ENCODE peak calls at places on chromosomes 16 and 17, in five cellular contexts. One of them, this sample, is unnamed.

GRCh38 chr16:77975942-77976341 is 46.4 kb upstream of the CLEC3A start:
- DNase-seq in GM23338: no peak
- DNase-seq in A549: no peak
- DNase-seq in GM12878: no peak
- DNase-seq in Panc1: no peak
- DNase-seq in this sample: no peak

GRCh38 chr17:47279062-47279801 is 25.6 kb downstream of the ITGB3 start:
- DNase-seq in A549: peak; percentile 24
- DNase-seq in Panc1: no peak
- DNase-seq in GM23338: peak; percentile 49
- DNase-seq in GM12878: peak; percentile 92
- DNase-seq in this sample: peak; percentile 52

GRCh38 chr16:51276335-51276734 is 125.3 kb upstream of the SALL1 start:
- DNase-seq in GM23338: no peak
- DNase-seq in GM12878: no peak
- DNase-seq in Panc1: peak; percentile 12
- DNase-seq in A549: no peak
- DNase-seq in this sample: no peak

GRCh38 chr17:14201087-14201486 is 35.6 kb downstream of the CDRT15 start:
- DNase-seq in Panc1: no peak
- DNase-seq in GM12878: no peak
- DNase-seq in GM23338: no peak
- DNase-seq in A549: no peak
- DNase-seq in this sample: no peak

GRCh38 chr17:46167267-46167666 is 26.0 kb downstream of the KANSL1 start:
- DNase-seq in A549: no peak
- DNase-seq in Panc1: no peak
- DNase-seq in GM23338: no peak
- DNase-seq in GM12878: no peak
- DNase-seq in this sample: no peak

GRCh38 chr17:49022391-49022941 is 25.3 kb downstream of the IGF2BP1 start:
- DNase-seq in GM23338: peak; percentile 98
- DNase-seq in GM12878: no peak
- DNase-seq in Panc1: no peak
- DNase-seq in A549: peak; percentile 69
- DNase-seq in this sample: no peak

GRCh38 chr17:47700471-47701449 is 6.8 kb downstream of the TBKBP1 start:
- DNase-seq in A549: no peak
- DNase-seq in Panc1: no peak
- DNase-seq in GM23338: no peak
- DNase-seq in GM12878: no peak
- DNase-seq in this sample: no peak

GRCh38 chr16:85393674-85394510 is 219.2 kb upstream of the GSE1 start:
- DNase-seq in GM23338: peak; percentile 83
- DNase-seq in A549: peak; percentile 65
- DNase-seq in Panc1: no peak
- DNase-seq in GM12878: no peak
- DNase-seq in this sample: peak; percentile 93

GRCh38 chr17:35372846-35373531 is 432 bp downstream of the SLFN11 start:
- DNase-seq in Panc1: no peak
- DNase-seq in GM23338: peak; percentile 57
- DNase-seq in A549: no peak
- DNase-seq in GM12878: no peak
- DNase-seq in this sample: no peak

DNA sequence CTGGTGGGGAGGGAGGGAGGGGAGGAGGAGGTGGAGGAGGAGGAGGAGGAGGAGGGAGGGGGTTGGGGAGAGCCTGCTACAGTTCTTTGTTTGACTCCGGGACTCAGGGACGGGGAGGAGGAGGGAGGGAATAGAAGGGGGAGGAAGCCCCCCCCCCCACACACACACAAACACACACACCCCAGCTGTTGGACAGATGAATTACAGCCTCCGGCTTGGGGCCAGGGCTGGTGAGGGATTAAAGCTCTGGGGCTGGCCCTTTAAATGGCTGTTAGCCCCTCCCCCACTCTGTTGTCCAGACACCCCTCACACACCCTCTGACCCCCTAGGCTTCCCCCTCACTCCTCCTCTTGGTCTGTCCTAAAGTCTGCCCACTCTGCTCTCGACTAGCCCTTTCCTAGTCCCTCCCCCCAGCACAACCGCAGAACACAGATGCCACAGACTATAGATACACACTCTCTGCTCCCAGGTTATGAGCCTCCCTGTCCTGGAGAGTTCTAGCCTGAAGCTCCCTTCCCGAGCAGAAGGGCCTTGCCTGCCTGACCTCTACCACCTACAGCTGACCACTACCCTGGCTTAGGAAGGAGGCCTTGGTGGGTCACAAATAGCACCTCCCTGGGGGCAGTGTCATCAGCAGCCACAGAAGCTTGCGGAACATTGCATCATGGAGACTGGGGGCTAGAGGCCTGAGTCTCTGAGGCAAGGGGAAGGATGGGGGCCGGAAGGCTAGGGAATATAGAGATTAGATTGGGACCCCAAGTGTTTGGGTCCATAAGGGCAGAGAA is 4.5 kb downstream of the KDM6B start:
- DNase-seq in GM23338: peak; percentile 78
- DNase-seq in Panc1: no peak
- DNase-seq in GM12878: no peak
- DNase-seq in A549: peak; percentile 66
- DNase-seq in this sample: peak; percentile 29
- TF ChIP-seq REST in GM23338: no peak
- TF ChIP-seq REST in Panc1: no peak
- TF ChIP-seq REST in GM12878: no peak
- TF ChIP-seq REST in A549: no peak
- TF ChIP-seq REST in this sample: no peak

GRCh38 chr16:66342294-66342900 is 24.1 kb upstream of the CDH5 start:
- DNase-seq in GM12878: no peak
- DNase-seq in A549: peak; percentile 43
- DNase-seq in GM23338: peak; percentile 79
- DNase-seq in Panc1: no peak
- DNase-seq in this sample: peak; percentile 69
- TF ChIP-seq REST in GM12878: no peak
- TF ChIP-seq REST in A549: no peak
- TF ChIP-seq REST in GM23338: no peak
- TF ChIP-seq REST in Panc1: no peak
- TF ChIP-seq REST in this sample: no peak

DNA sequence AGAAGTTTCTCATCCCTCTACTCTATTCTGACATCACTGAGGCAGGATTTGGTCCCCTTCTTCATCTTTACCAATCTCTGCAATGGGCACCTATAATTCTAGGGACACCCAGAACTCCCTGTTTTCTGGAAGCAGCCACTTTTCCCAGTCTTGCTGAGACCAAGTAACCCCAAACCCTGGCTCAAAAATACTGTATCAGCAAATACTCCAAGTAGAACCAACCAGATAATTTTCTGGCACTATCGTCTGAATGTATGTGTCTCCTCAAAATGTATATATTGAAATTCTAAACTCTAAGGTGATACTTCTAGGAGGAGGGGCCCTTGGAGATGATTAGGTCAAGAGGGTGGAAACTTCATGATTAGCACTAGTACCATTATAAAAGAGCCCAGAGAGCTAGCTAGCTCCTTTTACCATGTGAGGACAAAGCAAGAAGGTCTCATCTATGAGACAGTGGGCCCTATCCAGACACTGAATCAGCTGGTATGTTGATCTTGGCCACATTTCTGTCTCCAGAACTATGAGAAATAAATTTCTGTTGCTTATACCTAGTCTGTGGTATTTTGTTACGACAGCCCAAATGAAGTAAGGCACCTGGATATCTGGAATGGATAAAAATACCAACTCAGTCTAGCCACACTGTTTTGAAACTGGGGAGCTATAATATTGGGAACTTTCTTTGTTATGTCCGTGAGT is 464.4 kb downstream of the CDH11 start:
- DNase-seq in GM12878: no peak
- DNase-seq in GM23338: no peak
- DNase-seq in Panc1: no peak
- DNase-seq in A549: no peak
- DNase-seq in this sample: no peak
- TF ChIP-seq REST in GM12878: no peak
- TF ChIP-seq REST in GM23338: no peak
- TF ChIP-seq REST in Panc1: no peak
- TF ChIP-seq REST in A549: no peak
- TF ChIP-seq REST in this sample: no peak

DNA sequence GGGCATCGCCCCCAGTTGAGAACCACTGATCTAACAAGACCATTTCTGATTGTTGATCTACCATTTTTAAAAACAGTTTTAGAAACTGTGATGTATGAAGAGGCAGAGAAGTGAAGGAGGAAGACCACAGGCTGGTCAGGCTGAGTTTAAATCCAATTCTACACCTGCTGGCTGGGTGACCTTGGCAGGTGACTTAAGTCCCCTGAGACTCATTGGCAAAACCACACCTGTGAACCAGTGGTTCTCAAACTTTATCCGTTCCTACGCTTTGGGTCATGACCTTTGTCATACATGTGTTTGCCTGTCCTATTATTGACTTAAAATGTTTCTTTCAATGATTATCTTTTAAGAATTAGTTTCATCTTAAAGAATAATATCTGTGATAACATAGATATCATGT is 2.3 kb downstream of the GP2 start:
- DNase-seq in GM12878: no peak
- DNase-seq in A549: no peak
- DNase-seq in Panc1: no peak
- DNase-seq in GM23338: no peak
- DNase-seq in this sample: no peak
- TF ChIP-seq REST in GM12878: no peak
- TF ChIP-seq REST in A549: no peak
- TF ChIP-seq REST in Panc1: no peak
- TF ChIP-seq REST in GM23338: no peak
- TF ChIP-seq REST in this sample: no peak

DNA sequence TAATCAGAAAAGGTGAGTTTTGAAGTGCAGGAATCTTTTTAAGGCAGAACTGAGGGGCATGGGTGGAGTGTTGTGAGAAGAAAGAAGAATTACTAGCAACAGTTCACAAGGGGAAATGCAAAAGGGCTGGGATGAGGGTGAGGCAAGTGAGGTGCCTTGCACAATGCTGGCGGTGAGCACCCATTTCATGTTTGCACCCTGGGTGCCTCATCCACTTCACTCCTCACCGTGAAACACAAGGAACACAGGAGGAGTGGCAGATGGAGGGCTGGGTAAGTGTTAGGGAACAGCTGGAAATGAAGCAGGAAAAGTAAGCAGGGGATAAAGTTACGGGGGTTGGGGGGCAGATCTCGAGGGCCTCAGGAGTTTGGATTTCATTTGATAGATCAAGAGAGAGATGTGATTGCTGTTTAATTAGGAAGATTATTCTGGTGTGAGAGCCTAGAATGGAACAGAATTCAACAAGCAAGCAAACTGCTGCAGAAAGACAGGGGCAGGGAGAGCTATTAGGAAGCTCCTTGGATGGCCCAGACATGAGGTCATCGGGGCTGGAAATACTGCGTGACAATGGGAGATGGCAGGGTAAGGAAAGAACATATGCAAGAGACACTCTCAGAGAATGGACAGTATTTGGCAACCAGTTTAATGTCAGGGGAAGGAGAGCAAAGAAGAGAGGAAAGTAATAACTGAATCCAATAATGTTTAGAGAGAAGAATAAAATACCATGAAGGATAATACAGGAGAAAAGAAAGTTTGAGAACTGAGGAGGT is 8.3 kb upstream of the HEATR6 start:
- DNase-seq in GM12878: no peak
- DNase-seq in A549: peak; percentile 29
- DNase-seq in GM23338: no peak
- DNase-seq in Panc1: no peak
- DNase-seq in this sample: no peak
- TF ChIP-seq REST in GM12878: no peak
- TF ChIP-seq REST in A549: no peak
- TF ChIP-seq REST in GM23338: no peak
- TF ChIP-seq REST in Panc1: no peak
- TF ChIP-seq REST in this sample: no peak

GRCh38 chr16:57743458-57743857 is 7.9 kb downstream of the KATNB1 start:
- DNase-seq in GM12878: no peak
- DNase-seq in GM23338: no peak
- DNase-seq in A549: no peak
- DNase-seq in Panc1: no peak
- DNase-seq in this sample: no peak
- TF ChIP-seq REST in GM12878: no peak
- TF ChIP-seq REST in GM23338: no peak
- TF ChIP-seq REST in A549: no peak
- TF ChIP-seq REST in Panc1: no peak
- TF ChIP-seq REST in this sample: no peak

DNA sequence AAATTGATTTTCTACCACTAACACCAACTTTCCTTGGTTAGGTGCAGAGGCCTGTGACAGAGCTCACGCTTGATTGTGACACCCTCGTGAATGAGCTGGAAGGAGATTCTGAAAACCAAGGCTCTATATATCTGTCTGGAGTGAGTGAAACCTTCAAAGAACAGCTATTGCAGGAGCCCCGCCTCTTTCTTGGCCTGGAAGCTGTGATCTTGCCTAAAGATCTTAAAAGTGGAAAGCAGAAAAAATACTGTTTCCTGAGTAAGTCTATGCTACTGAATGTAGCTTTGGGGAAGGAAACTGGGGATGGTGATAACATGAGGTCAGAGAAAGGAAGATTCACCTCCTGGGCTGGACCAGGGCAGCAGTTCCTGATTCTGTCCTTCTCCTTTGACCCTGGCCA is 38.3 kb downstream of the REXO5 start:
- DNase-seq in GM12878: no peak
- DNase-seq in A549: no peak
- DNase-seq in Panc1: no peak
- DNase-seq in GM23338: no peak
- DNase-seq in this sample: no peak
- TF ChIP-seq REST in GM12878: no peak
- TF ChIP-seq REST in A549: no peak
- TF ChIP-seq REST in Panc1: no peak
- TF ChIP-seq REST in GM23338: no peak
- TF ChIP-seq REST in this sample: no peak

This sample was measured in K562.